ENCODE peak calls at places on chromosomes 6 and 20, in nine cellular contexts. W is vagina, D is upper lobe of right lung, A is mucosa of descending colon, E is OCI-LY7, H is stomach, Y is tibial artery, L is cardiac muscle cell, N is GM12865. Q is an unnamed sample.

GRCh38 chr20:44215125-44215524 is 4.6 kb upstream of the OSER1 start:
- DNase-seq in H (peak; percentile 73), Y (peak; percentile 65), L (peak; percentile 80), A (peak; percentile 67), D (peak; percentile 78), W (no peak), N (peak; percentile 76), E (peak; percentile 72), Q (peak; percentile 18)

GRCh38 chr20:44222969-44223368 is 12.4 kb upstream of the OSER1 start:
- DNase-seq in N (no peak), L (no peak), A (no peak), D (no peak), W (no peak), E (peak; percentile 13), H (no peak), Y (no peak), Q (no peak)

GRCh38 chr20:3433720-3434119 is 26.3 kb upstream of the DNAAF9 start:
- DNase-seq in E (no peak), A (no peak), Y (no peak), H (no peak), W (no peak), D (no peak), L (no peak), N (no peak), Q (no peak)

GRCh38 chr6:53986721-53987526 is 124.3 kb upstream of the MLIP start:
- DNase-seq in A (no peak), N (no peak), H (no peak), W (no peak), E (no peak), Y (no peak), D (no peak), L (peak; percentile 42), Q (no peak)

GRCh38 chr6:15521516-15521915 is 141.3 kb downstream of the DTNBP1 start:
- DNase-seq in E (no peak), N (no peak), D (no peak), Y (peak; percentile 67), A (no peak), H (no peak), L (no peak), W (no peak), Q (no peak)

GRCh38 chr6:53066059-53066406 is 829 bp downstream of the FBXO9 start:
- DNase-seq in D (peak; percentile 81), H (peak; percentile 45), L (peak; percentile 35), W (no peak), A (peak; percentile 77), E (peak; percentile 15), N (no peak), Y (peak; percentile 23), Q (peak; percentile 35)

GRCh38 chr6:66900081-66900770 is 1193.2 kb upstream of the EYS start:
- DNase-seq in A (no peak), N (no peak), L (no peak), W (no peak), Y (no peak), E (no peak), D (no peak), H (no peak), Q (no peak)

GRCh38 chr6:74166849-74167248 is 470.8 kb downstream of the CD109 start:
- DNase-seq in D (no peak), L (no peak), W (no peak), E (no peak), N (no peak), H (no peak), Y (no peak), A (no peak), Q (no peak)

GRCh38 chr6:92945799-92946198 is 473.6 kb downstream of the EPHA7 start:
- DNase-seq in A (no peak), W (no peak), Y (no peak), D (no peak), L (peak; percentile 3), H (no peak), E (no peak), N (no peak), Q (no peak)

GRCh38 chr20:35582741-35583404 is 32.8 kb upstream of the SPAG4 start:
- DNase-seq in Y (no peak), W (no peak), A (no peak), N (no peak), H (no peak), E (no peak), L (no peak), D (peak; percentile 55), Q (no peak)

GRCh38 chr6:155832596-155832995 is 377.0 kb upstream of the NOX3 start:
- DNase-seq in W (no peak), N (peak; percentile 1), E (peak; percentile 12), H (no peak), Y (no peak), D (no peak), L (peak; percentile 62), A (no peak), Q (no peak)

GRCh38 chr6:8549381-8549780 is 114.0 kb upstream of the SLC35B3 start:
- DNase-seq in D (no peak), L (no peak), Y (no peak), E (no peak), A (no peak), W (no peak), N (no peak), H (no peak), Q (no peak)

GRCh38 chr20:62776035-62776691 is 20.1 kb upstream of the MRGBP start:
- DNase-seq in L (no peak), Y (no peak), W (no peak), E (no peak), N (no peak), H (no peak), D (no peak), A (no peak), Q (no peak)

GRCh38 chr20:62777528-62777830 is 18.8 kb upstream of the MRGBP start:
- DNase-seq in Y (no peak), N (no peak), A (no peak), E (no peak), D (no peak), L (no peak), H (no peak), W (no peak), Q (no peak)

GRCh38 chr20:62775206-62775605 is 21.1 kb upstream of the MRGBP start:
- DNase-seq in D (no peak), N (no peak), A (no peak), W (no peak), E (no peak), H (no peak), L (no peak), Y (no peak), Q (no peak)

GRCh38 chr20:62778058-62778457 is 18.2 kb upstream of the MRGBP start:
- DNase-seq in A (no peak), D (no peak), Y (no peak), H (no peak), L (no peak), E (no peak), N (no peak), W (no peak), Q (no peak)

DNA sequence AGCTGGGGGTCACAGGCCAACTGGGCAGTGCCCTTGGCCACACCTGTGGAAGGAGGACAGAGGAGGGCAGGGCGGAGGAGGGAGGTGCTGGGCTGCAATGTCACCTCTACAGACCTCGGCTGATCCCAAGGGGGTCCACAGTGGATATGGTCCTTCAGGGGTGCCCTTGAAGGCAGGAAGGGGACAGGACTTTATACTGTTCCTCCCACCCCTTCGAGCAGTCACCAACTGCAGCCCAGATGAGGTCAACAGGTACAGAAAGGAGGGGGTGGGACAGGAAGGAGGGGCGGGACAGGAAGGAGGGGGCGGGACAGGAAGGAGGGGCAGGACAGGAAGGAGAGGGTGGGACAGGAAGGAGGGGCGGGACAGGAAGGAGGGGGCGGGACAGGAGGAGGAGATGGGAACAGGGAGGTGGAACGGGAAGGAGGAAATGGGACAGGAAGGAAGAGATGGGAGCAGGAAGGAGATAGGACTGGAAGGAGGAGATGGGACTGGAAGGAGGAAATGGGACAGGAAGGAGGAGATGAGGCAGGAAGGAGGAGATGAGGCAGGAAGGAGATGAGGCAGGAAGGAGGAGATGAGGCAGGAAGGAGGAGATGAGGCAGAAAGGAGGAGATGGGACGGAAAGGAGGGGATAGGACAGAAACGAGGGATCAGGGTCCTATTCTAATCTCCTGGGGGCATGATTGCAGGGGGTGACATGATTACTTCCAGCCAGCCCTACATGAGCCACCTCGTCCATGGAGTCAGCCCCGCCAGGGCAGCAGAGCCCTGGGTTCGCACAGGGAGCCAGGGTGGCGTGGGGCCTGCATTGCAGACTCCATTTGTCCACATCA is 19.4 kb upstream of the MRGBP start:
- DNase-seq in L (no peak), D (no peak), N (peak; percentile 76), E (peak; percentile 86), A (peak; percentile 82), Y (no peak), W (no peak), H (peak; percentile 60), Q (peak; percentile 58)
- H3K4me3 ChIP-seq in L (no peak overlapping the region), D (no peak overlapping the region), N (no peak overlapping the region), E (peak overlapping the region; percentile 63), A (no peak overlapping the region), Y (no peak overlapping the region), W (no peak overlapping the region), H (no peak overlapping the region), Q (no peak overlapping the region)

GRCh38 chr6:166559211-166559610 is 27.3 kb downstream of the RAMACL start:
- DNase-seq in E (no peak), N (no peak), Y (no peak), L (peak; percentile 77), A (no peak), W (no peak), D (no peak), H (no peak), Q (no peak)

GRCh38 chr6:166556336-166556735 is 30.1 kb downstream of the RAMACL start:
- DNase-seq in H (no peak), W (no peak), E (no peak), A (no peak), D (no peak), N (no peak), Y (no peak), L (no peak), Q (no peak)

GRCh38 chr6:166555066-166555465 is 31.4 kb downstream of the RAMACL start:
- DNase-seq in N (no peak), E (no peak), D (no peak), H (no peak), W (no peak), A (no peak), Y (no peak), L (no peak), Q (no peak)

GRCh38 chr6:166558156-166559025 is 28.1 kb downstream of the RAMACL start:
- DNase-seq in L (no peak), Y (no peak), D (no peak), A (no peak), N (no peak), E (no peak), H (no peak), W (no peak), Q (no peak)

GRCh38 chr6:166556871-166557322 is 29.6 kb downstream of the RAMACL start:
- DNase-seq in L (peak; percentile 88), Y (peak; percentile 91), W (peak; percentile 95), H (peak; percentile 95), E (no peak), A (peak; percentile 79), D (peak; percentile 94), N (no peak), Q (no peak)
- TF ChIP-seq CTCF in L (no peak), Y (no peak), W (no peak), H (peak; percentile 16), E (no peak), A (no peak), D (no peak), N (no peak), Q (no peak)

GRCh38 chr6:167714166-167714565 is 112.5 kb upstream of the AFDN start:
- DNase-seq in N (no peak), H (no peak), A (no peak), D (no peak), Y (no peak), E (no peak), W (no peak), L (peak; percentile 42), Q (no peak)
- H3K4me3 ChIP-seq in N (no peak overlapping the region), H (no peak overlapping the region), A (no peak overlapping the region), D (no peak overlapping the region), Y (no peak overlapping the region), E (no peak overlapping the region), W (no peak overlapping the region), L (no peak overlapping the region), Q (no peak overlapping the region)

GRCh38 chr20:33668087-33668790 is 1.5 kb downstream of the ACTL10 start:
- DNase-seq in A (peak; percentile 47), W (no peak), Y (peak; percentile 72), L (no peak), E (peak; percentile 88), D (no peak), H (peak; percentile 88), N (no peak), Q (no peak)
- TF ChIP-seq CTCF in A (peak; percentile 80), W (peak; percentile 98), Y (no peak), L (peak; percentile 92), E (peak; percentile 90), D (peak; percentile 83), H (peak; percentile 92), N (peak; percentile 96), Q (no peak)